ENCODE peak calls at places on chromosome 21, in ten cellular contexts. One of them, this sample, is unnamed.

GRCh38 chr21:34599534-34600101 is 15.3 kb downstream of the RCAN1 start:
- DNase-seq in pancreas: no peak
- DNase-seq in breast epithelium: no peak
- DNase-seq in Panc1: no peak
- DNase-seq in PC-3: peak
- DNase-seq in A549: no peak
- DNase-seq in K562: no peak
- DNase-seq in lung: no peak
- DNase-seq in colonic mucosa: no peak
- DNase-seq in hepatocyte: no peak
- DNase-seq in this sample: no peak

GRCh38 chr21:23394458-23394857 is 2212.8 kb downstream of the MRPL39 start:
- DNase-seq in hepatocyte: no peak
- DNase-seq in A549: no peak
- DNase-seq in Panc1: no peak
- DNase-seq in breast epithelium: no peak
- DNase-seq in pancreas: no peak
- DNase-seq in colonic mucosa: no peak
- DNase-seq in lung: no peak
- DNase-seq in K562: no peak
- DNase-seq in PC-3: peak
- DNase-seq in this sample: no peak

GRCh38 chr21:34635307-34635706 is 20.4 kb upstream of the RCAN1 start:
- DNase-seq in PC-3: no peak
- DNase-seq in lung: no peak
- DNase-seq in hepatocyte: no peak
- DNase-seq in breast epithelium: no peak
- DNase-seq in pancreas: no peak
- DNase-seq in Panc1: no peak
- DNase-seq in colonic mucosa: no peak
- DNase-seq in K562: peak
- DNase-seq in A549: peak
- DNase-seq in this sample: no peak

GRCh38 chr21:29219165-29219770 is 79.5 kb upstream of the BACH1 start:
- DNase-seq in breast epithelium: no peak
- DNase-seq in K562: no peak
- DNase-seq in colonic mucosa: peak
- DNase-seq in PC-3: no peak
- DNase-seq in pancreas: peak
- DNase-seq in lung: no peak
- DNase-seq in hepatocyte: no peak
- DNase-seq in Panc1: no peak
- DNase-seq in A549: no peak
- DNase-seq in this sample: no peak

GRCh38 chr21:26777166-26777565 is 68.0 kb downstream of the ADAMTS1 start:
- DNase-seq in Panc1: no peak
- DNase-seq in pancreas: no peak
- DNase-seq in A549: no peak
- DNase-seq in breast epithelium: no peak
- DNase-seq in PC-3: no peak
- DNase-seq in K562: no peak
- DNase-seq in colonic mucosa: no peak
- DNase-seq in hepatocyte: no peak
- DNase-seq in lung: no peak
- DNase-seq in this sample: no peak

GRCh38 chr21:23384679-23385078 is 2222.6 kb downstream of the MRPL39 start:
- DNase-seq in pancreas: no peak
- DNase-seq in A549: no peak
- DNase-seq in lung: no peak
- DNase-seq in breast epithelium: no peak
- DNase-seq in K562: no peak
- DNase-seq in Panc1: no peak
- DNase-seq in colonic mucosa: no peak
- DNase-seq in PC-3: no peak
- DNase-seq in hepatocyte: no peak
- DNase-seq in this sample: no peak

GRCh38 chr21:29318354-29318753 is 19.6 kb downstream of the BACH1 start:
- DNase-seq in Panc1: no peak
- DNase-seq in colonic mucosa: no peak
- DNase-seq in A549: no peak
- DNase-seq in K562: no peak
- DNase-seq in hepatocyte: no peak
- DNase-seq in PC-3: no peak
- DNase-seq in pancreas: peak
- DNase-seq in lung: no peak
- DNase-seq in breast epithelium: no peak
- DNase-seq in this sample: no peak

GRCh38 chr21:28492127-28492526 is 500.6 kb downstream of the LTN1 start:
- DNase-seq in colonic mucosa: no peak
- DNase-seq in lung: no peak
- DNase-seq in A549: no peak
- DNase-seq in pancreas: no peak
- DNase-seq in PC-3: no peak
- DNase-seq in hepatocyte: no peak
- DNase-seq in Panc1: no peak
- DNase-seq in breast epithelium: no peak
- DNase-seq in K562: no peak
- DNase-seq in this sample: no peak

GRCh38 chr21:36706951-36707762 is 8.2 kb downstream of the SIM2 start:
- DNase-seq in A549: no peak
- DNase-seq in K562: no peak
- DNase-seq in PC-3: no peak
- DNase-seq in Panc1: no peak
- DNase-seq in breast epithelium: no peak
- DNase-seq in lung: no peak
- DNase-seq in colonic mucosa: peak
- DNase-seq in hepatocyte: no peak
- DNase-seq in pancreas: no peak
- DNase-seq in this sample: no peak

GRCh38 chr21:29117372-29117955 is 13.0 kb upstream of the MAP3K7CL start:
- DNase-seq in K562: no peak
- DNase-seq in lung: no peak
- DNase-seq in hepatocyte: no peak
- DNase-seq in PC-3: no peak
- DNase-seq in colonic mucosa: no peak
- DNase-seq in A549: no peak
- DNase-seq in pancreas: no peak
- DNase-seq in breast epithelium: no peak
- DNase-seq in Panc1: no peak
- DNase-seq in this sample: no peak

GRCh38 chr21:31741116-31741515 is 9.2 kb upstream of the SCAF4 start:
- DNase-seq in lung: no peak
- DNase-seq in A549: no peak
- DNase-seq in PC-3: no peak
- DNase-seq in breast epithelium: no peak
- DNase-seq in colonic mucosa: no peak
- DNase-seq in hepatocyte: no peak
- DNase-seq in K562: no peak
- DNase-seq in Panc1: no peak
- DNase-seq in pancreas: no peak
- DNase-seq in this sample: no peak

GRCh38 chr21:35102488-35103407 is 53.6 kb upstream of the RUNX1 start:
- DNase-seq in lung: peak
- DNase-seq in PC-3: no peak
- DNase-seq in K562: peak
- DNase-seq in pancreas: no peak
- DNase-seq in Panc1: no peak
- DNase-seq in colonic mucosa: peak
- DNase-seq in A549: no peak
- DNase-seq in hepatocyte: no peak
- DNase-seq in breast epithelium: no peak
- DNase-seq in this sample: peak

GRCh38 chr21:29825936-29826335 is 113.9 kb downstream of the GRIK1 start:
- DNase-seq in lung: no peak
- DNase-seq in breast epithelium: no peak
- DNase-seq in A549: no peak
- DNase-seq in Panc1: no peak
- DNase-seq in PC-3: no peak
- DNase-seq in K562: no peak
- DNase-seq in hepatocyte: no peak
- DNase-seq in colonic mucosa: no peak
- DNase-seq in pancreas: no peak
- DNase-seq in this sample: no peak

GRCh38 chr21:40386301-40386911 is 460.6 kb downstream of the DSCAM start:
- DNase-seq in A549: peak
- DNase-seq in lung: peak
- DNase-seq in PC-3: peak
- DNase-seq in hepatocyte: peak
- DNase-seq in colonic mucosa: peak
- DNase-seq in breast epithelium: peak
- DNase-seq in K562: peak
- DNase-seq in Panc1: no peak
- DNase-seq in pancreas: peak
- DNase-seq in this sample: no peak

GRCh38 chr21:34274001-34274400 is 89.8 kb upstream of the KCNE2 start:
- DNase-seq in Panc1: no peak
- DNase-seq in breast epithelium: no peak
- DNase-seq in PC-3: no peak
- DNase-seq in A549: no peak
- DNase-seq in pancreas: no peak
- DNase-seq in lung: no peak
- DNase-seq in hepatocyte: no peak
- DNase-seq in K562: no peak
- DNase-seq in colonic mucosa: no peak
- DNase-seq in this sample: no peak

GRCh38 chr21:36260030-36260787 is 59.8 kb upstream of the MORC3 start:
- DNase-seq in colonic mucosa: peak
- DNase-seq in pancreas: peak
- DNase-seq in lung: peak
- DNase-seq in PC-3: peak
- DNase-seq in hepatocyte: peak
- DNase-seq in breast epithelium: no peak
- DNase-seq in A549: peak
- DNase-seq in Panc1: peak
- DNase-seq in K562: peak
- DNase-seq in this sample: peak

GRCh38 chr21:37060296-37060695 is 12.6 kb downstream of the PIGP start:
- DNase-seq in A549: peak
- DNase-seq in Panc1: peak
- DNase-seq in pancreas: no peak
- DNase-seq in breast epithelium: no peak
- DNase-seq in PC-3: peak
- DNase-seq in colonic mucosa: peak
- DNase-seq in hepatocyte: peak
- DNase-seq in lung: peak
- DNase-seq in K562: no peak
- DNase-seq in this sample: no peak

GRCh38 chr21:29578306-29578705 is 279.6 kb downstream of the BACH1 start:
- DNase-seq in colonic mucosa: no peak
- DNase-seq in A549: no peak
- DNase-seq in Panc1: no peak
- DNase-seq in pancreas: no peak
- DNase-seq in breast epithelium: no peak
- DNase-seq in K562: no peak
- DNase-seq in hepatocyte: no peak
- DNase-seq in lung: no peak
- DNase-seq in PC-3: no peak
- DNase-seq in this sample: no peak

GRCh38 chr21:32921632-32922230 is 104.0 kb upstream of the OLIG2 start:
- DNase-seq in breast epithelium: no peak
- DNase-seq in K562: peak
- DNase-seq in pancreas: no peak
- DNase-seq in lung: no peak
- DNase-seq in PC-3: peak
- DNase-seq in Panc1: no peak
- DNase-seq in hepatocyte: no peak
- DNase-seq in A549: peak
- DNase-seq in colonic mucosa: peak
- DNase-seq in this sample: peak
- TF ChIP-seq CTCF in breast epithelium: no peak
- TF ChIP-seq CTCF in K562: peak
- TF ChIP-seq CTCF in pancreas: no peak
- TF ChIP-seq CTCF in lung: no peak
- TF ChIP-seq CTCF in PC-3: peak
- TF ChIP-seq CTCF in Panc1: peak
- TF ChIP-seq CTCF in hepatocyte: no peak
- TF ChIP-seq CTCF in A549: no peak
- TF ChIP-seq CTCF in colonic mucosa: peak
- TF ChIP-seq CTCF in this sample: peak

DNA sequence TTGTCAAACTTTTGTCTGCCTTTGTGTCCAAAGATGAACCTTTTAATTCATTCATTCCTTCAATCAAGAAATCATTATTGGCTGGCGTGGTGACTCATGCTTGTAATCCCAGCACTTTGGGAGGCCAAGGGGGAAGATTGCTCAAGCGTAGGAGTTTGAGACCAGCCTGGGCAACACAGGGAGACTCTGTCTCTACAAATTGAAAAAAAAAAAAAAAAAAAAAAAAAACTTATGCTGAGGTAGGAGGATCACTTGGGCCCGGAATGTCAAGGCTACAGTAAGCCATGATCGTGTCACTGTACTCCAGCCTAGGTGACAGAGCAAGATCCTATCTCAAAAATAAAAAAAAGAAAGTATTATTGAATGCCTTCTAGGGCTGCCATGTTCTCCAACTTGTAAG is 51.3 kb upstream of the CXADR start:
- DNase-seq in PC-3: peak
- DNase-seq in breast epithelium: no peak
- DNase-seq in A549: peak
- DNase-seq in hepatocyte: no peak
- DNase-seq in lung: no peak
- DNase-seq in Panc1: no peak
- DNase-seq in K562: no peak
- DNase-seq in colonic mucosa: peak
- DNase-seq in pancreas: no peak
- DNase-seq in this sample: no peak
- H3K27ac ChIP-seq in PC-3: no peak
- H3K27ac ChIP-seq in breast epithelium: no peak
- H3K27ac ChIP-seq in A549: peak
- H3K27ac ChIP-seq in hepatocyte: peak
- H3K27ac ChIP-seq in lung: no peak
- H3K27ac ChIP-seq in Panc1: no peak
- H3K27ac ChIP-seq in K562: no peak
- H3K27ac ChIP-seq in colonic mucosa: peak
- H3K27ac ChIP-seq in pancreas: peak
- H3K27ac ChIP-seq in this sample: no peak

GRCh38 chr21:42125571-42126544 is 54.7 kb downstream of the UMODL1 start:
- DNase-seq in K562: peak
- DNase-seq in hepatocyte: peak
- DNase-seq in A549: peak
- DNase-seq in breast epithelium: no peak
- DNase-seq in colonic mucosa: no peak
- DNase-seq in PC-3: peak
- DNase-seq in Panc1: no peak
- DNase-seq in lung: peak
- DNase-seq in pancreas: peak
- DNase-seq in this sample: no peak
- TF ChIP-seq CTCF in K562: peak
- TF ChIP-seq CTCF in hepatocyte: peak
- TF ChIP-seq CTCF in A549: no peak
- TF ChIP-seq CTCF in breast epithelium: no peak
- TF ChIP-seq CTCF in colonic mucosa: no peak
- TF ChIP-seq CTCF in PC-3: peak
- TF ChIP-seq CTCF in Panc1: no peak
- TF ChIP-seq CTCF in lung: no peak
- TF ChIP-seq CTCF in pancreas: no peak
- TF ChIP-seq CTCF in this sample: no peak

DNA sequence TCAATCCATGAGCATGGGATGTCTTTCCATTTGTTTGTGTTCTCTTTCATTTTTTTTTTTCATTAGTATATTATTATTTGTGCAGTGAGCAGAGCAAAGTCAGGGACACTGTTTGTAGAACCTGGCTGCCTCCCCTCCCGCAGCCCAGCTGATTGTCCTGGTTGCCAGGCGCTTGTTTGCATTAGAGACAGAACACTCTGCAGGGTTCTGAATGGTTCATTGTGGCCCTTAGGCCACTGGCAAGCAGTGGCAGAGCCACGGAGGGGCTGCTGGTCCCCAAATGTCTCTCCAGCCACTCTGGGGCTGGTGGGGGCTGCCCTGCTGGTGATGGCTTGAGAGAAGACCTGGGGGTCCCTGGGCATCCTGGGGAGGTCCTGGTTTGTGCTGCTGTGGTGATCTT is 29.0 kb downstream of the ETS2 start:
- DNase-seq in breast epithelium: no peak
- DNase-seq in colonic mucosa: peak
- DNase-seq in Panc1: no peak
- DNase-seq in lung: no peak
- DNase-seq in K562: no peak
- DNase-seq in hepatocyte: no peak
- DNase-seq in A549: no peak
- DNase-seq in pancreas: no peak
- DNase-seq in PC-3: no peak
- DNase-seq in this sample: no peak
- H3K27ac ChIP-seq in breast epithelium: no peak
- H3K27ac ChIP-seq in colonic mucosa: no peak
- H3K27ac ChIP-seq in Panc1: no peak
- H3K27ac ChIP-seq in lung: no peak
- H3K27ac ChIP-seq in K562: no peak
- H3K27ac ChIP-seq in hepatocyte: no peak
- H3K27ac ChIP-seq in A549: no peak
- H3K27ac ChIP-seq in pancreas: no peak
- H3K27ac ChIP-seq in PC-3: no peak
- H3K27ac ChIP-seq in this sample: no peak

This sample was measured in CD4-positive, alpha-beta T cell.